ENCODE peak calls at places on chromosome 11, in eight cellular contexts. U is upper lobe of right lung, Y is cardiac muscle cell, R is keratinocyte, Z is left ventricle myocardium inferior, D is A549, H is IMR-90, B is mammary epithelial cell. A is an unnamed sample.

GRCh38 chr11:99911116-99911515 is 776.0 kb upstream of the ARHGAP42 start:
- DNase-seq in B (no peak), D (no peak), Y (no peak), H (no peak), Z (no peak), R (no peak), U (no peak), A (no peak)

GRCh38 chr11:48169706-48170105 is 46.9 kb upstream of the OR4B1 start:
- DNase-seq in B (no peak), H (peak), D (no peak), R (no peak), Z (peak), U (no peak), Y (peak), A (peak)

GRCh38 chr11:117392001-117392690 is 64.5 kb downstream of the CEP164 start:
- DNase-seq in D (no peak), Z (no peak), H (no peak), R (no peak), Y (no peak), U (no peak), B (no peak), A (no peak)

GRCh38 chr11:44760917-44761545 is 34.3 kb downstream of the TSPAN18 start:
- DNase-seq in U (no peak), R (no peak), Y (peak), B (peak), Z (no peak), D (peak), H (peak), A (peak)

GRCh38 chr11:109993786-109994185 is 99.4 kb upstream of the ZC3H12C start:
- DNase-seq in H (peak), R (no peak), Y (no peak), U (no peak), B (no peak), D (no peak), Z (no peak), A (no peak)

GRCh38 chr11:111909378-111909777 is 2.2 kb downstream of the CRYAB start:
- DNase-seq in Z (no peak), Y (no peak), U (no peak), H (no peak), B (no peak), D (no peak), R (no peak), A (no peak)

GRCh38 chr11:783581-784015 is 6.3 kb downstream of the CEND1 start:
- DNase-seq in R (peak), B (peak), Y (peak), U (peak), D (no peak), H (peak), Z (peak), A (peak)

GRCh38 chr11:113162590-113162961 is 151.8 kb upstream of the TTC12 start:
- DNase-seq in Y (no peak), D (no peak), H (no peak), Z (no peak), B (no peak), U (no peak), R (no peak), A (peak)

GRCh38 chr11:72984448-72985077 is 157.6 kb downstream of the FCHSD2 start:
- DNase-seq in D (no peak), R (no peak), H (no peak), Y (peak), B (no peak), U (no peak), Z (no peak), A (no peak)

GRCh38 chr11:125443767-125444311 is 52.2 kb downstream of the FEZ1 start:
- DNase-seq in Z (no peak), D (no peak), Y (peak), H (no peak), B (no peak), R (no peak), U (no peak), A (no peak)

GRCh38 chr11:132632641-132633124 is 899.6 kb downstream of the OPCML start:
- DNase-seq in D (no peak), Z (no peak), B (peak), U (no peak), Y (no peak), R (peak), H (peak), A (no peak)

GRCh38 chr11:27926981-27927481 is 180.9 kb downstream of the KIF18A start:
- DNase-seq in Z (no peak), R (peak), H (peak), U (no peak), D (no peak), B (peak), Y (no peak), A (no peak)

GRCh38 chr11:398826-399225 is 4.8 kb downstream of the PKP3 start:
- DNase-seq in U (no peak), H (no peak), Y (no peak), Z (no peak), R (no peak), D (no peak), B (no peak), A (no peak)

GRCh38 chr11:2788751-2789140 is 89.0 kb upstream of the KCNQ1OT1 start:
- DNase-seq in H (no peak), U (peak), D (no peak), B (no peak), R (no peak), Y (no peak), Z (peak), A (peak)

GRCh38 chr11:110529043-110529442 is 99.3 kb downstream of the FDX1 start:
- DNase-seq in U (no peak), H (no peak), R (no peak), B (no peak), Z (no peak), D (no peak), Y (no peak), A (no peak)

GRCh38 chr11:111540114-111540920 is at the start of gene LAYN:
- DNase-seq in B (no peak), U (peak), Z (peak), D (no peak), H (peak), Y (peak), R (no peak), A (peak)

GRCh38 chr11:92703431-92703830 is 266.0 kb upstream of the MTNR1B start:
- DNase-seq in Y (no peak), U (no peak), R (no peak), D (no peak), B (peak), H (peak), Z (no peak), A (no peak)

GRCh38 chr11:120875986-120876385 is 147.9 kb upstream of the TBCEL start:
- DNase-seq in R (no peak), H (no peak), D (no peak), B (no peak), Y (no peak), Z (no peak), U (no peak), A (no peak)

GRCh38 chr11:76164861-76165751 is 41.2 kb downstream of the WNT11 start:
- DNase-seq in D (no peak), H (no peak), B (no peak), U (no peak), Y (no peak), R (no peak), Z (no peak), A (no peak)

GRCh38 chr11:70029831-70030811 is 48.0 kb upstream of the ANO1 start:
- DNase-seq in U (no peak), D (no peak), Y (no peak), B (no peak), Z (no peak), R (no peak), H (no peak), A (no peak)

GRCh38 chr11:86954288-86955110 is 696 bp downstream of the FZD4 start:
- DNase-seq in U (peak), R (no peak), Z (no peak), D (peak), H (no peak), Y (peak), B (peak), A (peak)

GRCh38 chr11:86695391-86695790 is 23.0 kb upstream of the ME3 start:
- DNase-seq in D (no peak), Z (no peak), R (no peak), B (no peak), Y (no peak), U (no peak), H (peak), A (no peak)

GRCh38 chr11:95084509-95084908 is 5.1 kb upstream of the ENDOD1 start:
- DNase-seq in U (no peak), R (no peak), B (peak), H (peak), Z (no peak), Y (no peak), D (no peak), A (no peak)

GRCh38 chr11:64237484-64237951 is 3.1 kb downstream of the VEGFB start:
- DNase-seq in B (no peak), U (peak), D (no peak), Y (no peak), H (no peak), R (no peak), Z (no peak), A (peak)

DNA sequence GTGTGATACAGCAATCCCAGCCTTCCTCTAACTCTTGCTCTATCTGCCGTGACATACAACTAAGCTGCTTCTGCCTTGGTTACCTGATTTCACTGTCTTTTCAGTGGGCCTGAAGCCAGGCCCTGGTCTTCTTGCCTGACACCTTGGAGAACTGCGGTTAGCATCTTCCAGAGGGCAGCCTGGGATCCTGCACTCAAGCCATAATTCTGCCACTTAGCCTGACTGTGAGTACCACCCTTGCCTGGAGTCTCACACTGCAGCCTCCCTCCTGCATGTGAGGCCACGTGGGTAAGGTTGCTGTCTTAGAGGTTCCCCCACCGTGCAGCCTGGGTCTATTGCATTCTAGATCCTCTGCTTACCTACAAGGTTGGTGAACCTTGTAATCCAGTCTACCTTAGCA is 35.8 kb downstream of the USP35 start:
- DNase-seq in D (no peak), Y (no peak), R (no peak), U (no peak), H (no peak), Z (no peak), B (no peak), A (no peak)
- H3K27ac ChIP-seq in D (no peak), Y (no peak), R (no peak), U (no peak), H (no peak), Z (no peak), B (no peak), A (no peak)

DNA sequence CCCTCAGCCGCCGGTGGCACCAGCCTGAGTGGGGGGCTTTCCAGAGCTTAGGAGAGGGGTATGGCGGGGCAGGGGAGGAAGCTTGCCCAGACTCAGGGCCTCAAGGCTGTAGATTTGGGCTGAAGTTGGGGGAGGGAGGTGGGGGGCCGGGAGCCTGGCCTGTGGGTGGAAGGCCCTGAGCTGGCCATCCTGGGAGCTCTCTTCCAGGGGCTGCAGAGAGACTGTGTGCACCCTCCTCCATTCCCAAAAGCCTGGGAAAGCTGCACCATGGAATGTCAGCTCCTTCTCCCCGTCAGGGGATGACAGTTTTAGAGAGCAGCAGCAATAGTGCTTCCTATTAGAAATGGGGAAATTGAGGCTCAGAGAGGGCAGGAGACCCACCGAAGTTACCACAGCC is 1.0 kb downstream of the SYT12 start:
- DNase-seq in R (no peak), U (no peak), Z (no peak), H (no peak), B (no peak), Y (no peak), D (no peak), A (no peak)
- H3K4me3 ChIP-seq in R (no peak), U (no peak), Z (peak), H (no peak), B (peak), Y (peak), D (peak), A (no peak)

GRCh38 chr11:119028346-119029068 is 2.2 kb downstream of the SLC37A4 start:
- DNase-seq in D (no peak), U (no peak), H (no peak), Z (no peak), R (no peak), Y (no peak), B (no peak), A (no peak)

GRCh38 chr11:119029340-119030028 is 1.2 kb downstream of the SLC37A4 start:
- DNase-seq in H (no peak), D (no peak), Z (no peak), U (no peak), Y (no peak), R (no peak), B (no peak), A (no peak)

GRCh38 chr11:119030329-119031047 is at the start of gene SLC37A4:
- DNase-seq in B (peak), U (peak), R (peak), D (peak), Y (peak), H (peak), Z (peak), A (peak)

GRCh38 chr11:119029069-119029339 is 1.7 kb downstream of the SLC37A4 start:
- DNase-seq in U (no peak), R (no peak), H (no peak), D (no peak), B (no peak), Z (no peak), Y (no peak), A (no peak)

GRCh38 chr11:119030029-119030328 is 698 bp downstream of the SLC37A4 start:
- DNase-seq in D (no peak), Z (no peak), H (no peak), B (no peak), U (no peak), Y (no peak), R (no peak), A (no peak)
- H3K27ac ChIP-seq in D (peak), Z (peak), H (no peak), B (peak), U (peak), Y (no peak), R (peak), A (peak)

GRCh38 chr11:134120143-134120850 is 51.4 kb downstream of the JAM3 start:
- DNase-seq in U (no peak), Z (peak), Y (peak), B (peak), H (peak), R (no peak), D (no peak), A (peak)
- H3K4me3 ChIP-seq in U (peak), Z (peak), Y (no peak), B (peak), H (peak), R (no peak), D (no peak), A (peak)

DNA sequence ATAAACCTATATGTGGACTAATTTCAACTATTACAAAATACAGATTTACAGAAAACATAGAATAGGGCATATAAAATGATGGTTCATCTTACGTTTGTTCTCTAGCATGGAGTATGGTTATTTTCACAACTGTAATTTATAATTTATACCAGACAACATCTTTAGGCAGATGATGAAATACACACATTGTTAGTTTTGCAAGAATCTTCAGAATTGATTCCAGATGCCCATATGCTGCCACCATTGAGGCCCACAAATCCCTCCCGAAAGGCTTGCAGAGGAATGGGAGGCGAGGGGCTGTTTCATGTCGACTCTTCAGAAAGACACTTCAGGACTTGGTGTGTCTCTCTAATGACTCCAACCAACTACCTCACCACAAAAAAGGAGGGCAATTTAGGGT is 6.2 kb downstream of the PTPN5 start:
- DNase-seq in U (no peak), H (no peak), Z (no peak), Y (no peak), B (no peak), D (no peak), R (no peak), A (no peak)
- H3K27ac ChIP-seq in U (no peak), H (no peak), Z (no peak), Y (no peak), B (no peak), D (no peak), R (no peak), A (no peak)

DNA sequence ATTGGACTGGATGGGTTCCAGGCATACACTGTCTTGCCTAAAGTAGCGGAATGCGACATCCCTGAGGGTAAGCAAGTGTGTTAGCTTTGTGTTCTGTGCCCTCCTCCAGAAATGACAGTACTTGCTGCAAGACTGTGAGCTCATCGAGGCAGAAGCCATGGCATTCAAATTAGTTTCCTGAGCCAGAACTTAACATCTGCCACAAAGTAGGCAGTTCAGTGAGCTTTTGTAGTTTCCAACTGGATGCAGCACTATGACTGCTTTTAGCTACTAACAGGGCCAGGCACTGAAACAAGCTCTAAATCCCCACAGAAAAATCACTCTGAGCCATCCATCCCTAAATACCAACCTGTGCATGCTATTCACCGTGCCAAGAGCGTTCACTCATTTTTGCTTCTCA is 1.2 kb upstream of the FAR1 start:
- DNase-seq in R (no peak), Z (no peak), Y (no peak), D (no peak), H (peak), B (peak), U (no peak), A (no peak)
- H3K4me3 ChIP-seq in R (no peak), Z (peak), Y (peak), D (peak), H (no peak), B (peak), U (peak), A (peak)

DNA sequence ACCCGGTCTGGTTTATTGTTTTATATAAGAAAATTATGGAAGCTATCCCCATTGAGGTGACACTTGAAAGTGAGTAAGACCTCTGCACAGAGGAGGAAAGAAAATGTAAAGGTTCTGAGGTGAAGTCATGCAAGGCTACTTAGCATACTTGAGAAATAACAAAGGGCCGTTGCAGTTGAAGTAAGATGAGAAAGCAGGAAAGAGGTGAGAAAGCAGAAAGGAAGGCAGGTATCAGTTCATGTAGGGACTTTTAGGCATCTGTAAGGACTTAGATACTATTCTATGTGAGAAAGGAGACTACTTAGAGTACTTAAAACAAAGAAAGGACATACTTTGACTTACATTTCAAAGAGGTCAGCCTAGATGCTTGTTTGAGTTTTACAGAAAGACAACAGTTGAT is 84.7 kb downstream of the CASP12 start:
- DNase-seq in R (no peak), Y (no peak), D (no peak), H (no peak), Z (no peak), U (no peak), B (no peak), A (no peak)
- H3K27ac ChIP-seq in R (no peak), Y (no peak), D (no peak), H (no peak), Z (no peak), U (no peak), B (no peak), A (no peak)

GRCh38 chr11:88175004-88175706 is at the start of gene RAB38:
- DNase-seq in D (no peak), B (peak), H (peak), Z (peak), R (no peak), Y (peak), U (peak), A (peak)

GRCh38 chr11:88171982-88172381 is 3.3 kb downstream of the RAB38 start:
- DNase-seq in Y (no peak), U (no peak), B (no peak), Z (no peak), H (no peak), D (no peak), R (no peak), A (no peak)

GRCh38 chr11:88175707-88176066 is 444 bp upstream of the RAB38 start:
- DNase-seq in R (no peak), D (no peak), Y (peak), U (no peak), H (peak), Z (no peak), B (no peak), A (peak)

GRCh38 chr11:88178211-88178610 is 3.0 kb upstream of the RAB38 start:
- DNase-seq in R (no peak), Z (no peak), U (no peak), Y (no peak), H (peak), B (no peak), D (no peak), A (no peak)

GRCh38 chr11:88174627-88175003 is 628 bp downstream of the RAB38 start:
- DNase-seq in R (no peak), Y (no peak), H (peak), B (peak), D (peak), U (peak), Z (peak), A (peak)
- H3K4me3 ChIP-seq in R (peak), Y (peak), H (peak), B (peak), D (peak), U (peak), Z (peak), A (peak)

GRCh38 chr11:9815486-9816136 is 151.7 kb downstream of the SWAP70 start:
- DNase-seq in U (no peak), D (peak), Z (no peak), R (no peak), Y (no peak), H (peak), B (peak), A (no peak)

GRCh38 chr11:9808943-9809342 is 145.1 kb downstream of the SWAP70 start:
- DNase-seq in Y (no peak), D (no peak), H (no peak), Z (no peak), B (peak), U (no peak), R (no peak), A (no peak)

GRCh38 chr11:9817191-9817590 is 153.3 kb downstream of the SWAP70 start:
- DNase-seq in U (no peak), D (no peak), Z (no peak), H (no peak), R (no peak), Y (no peak), B (no peak), A (no peak)

DNA sequence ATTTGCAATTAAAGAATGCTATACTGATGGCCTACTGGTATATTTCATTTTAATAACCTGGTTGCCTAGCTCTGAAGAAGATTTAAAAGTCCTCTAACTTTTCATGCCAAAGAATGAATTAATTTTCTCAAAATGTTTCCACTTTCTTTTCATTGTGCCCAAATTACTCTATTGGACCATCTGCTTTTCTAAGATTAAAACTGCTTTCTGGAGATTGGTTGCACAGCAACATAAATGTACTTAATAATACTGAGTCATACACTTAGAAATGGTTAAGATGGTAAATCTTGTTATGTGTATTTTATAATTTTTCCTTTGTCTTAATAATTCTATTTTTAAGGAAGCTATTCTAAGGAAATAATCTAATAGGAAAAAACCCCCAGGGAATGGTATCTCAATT is 150.2 kb downstream of the SWAP70 start:
- DNase-seq in H (no peak), D (no peak), U (no peak), Y (no peak), Z (no peak), B (no peak), R (no peak), A (no peak)
- H3K27ac ChIP-seq in H (no peak), D (no peak), U (no peak), Y (no peak), Z (no peak), B (no peak), R (no peak), A (no peak)